ENCODE peak calls at places on chromosome 7, in six cellular contexts. X is suprapubic skin, D is GM12878, O is heart right ventricle, B is Peyer's patch, N is HFF-Myc. Z is an unnamed sample.

GRCh38 chr7:94127026-94127425 is 122.9 kb upstream of the BET1 start:
- DNase-seq in N (peak), O (no peak), D (no peak), X (no peak), B (no peak), Z (no peak)

GRCh38 chr7:148958061-148958460 is 70.2 kb downstream of the PDIA4 start:
- DNase-seq in O (no peak), N (no peak), B (no peak), D (no peak), X (no peak), Z (no peak)

GRCh38 chr7:97270280-97270679 is 152.8 kb downstream of the SDHAF3 start:
- DNase-seq in O (no peak), N (no peak), X (no peak), D (no peak), B (no peak), Z (peak)

GRCh38 chr7:95026421-95027072 is 119.2 kb downstream of the PPP1R9A start:
- DNase-seq in B (no peak), D (no peak), O (no peak), N (no peak), X (no peak), Z (no peak)

GRCh38 chr7:1936006-1936310 is 265.9 kb downstream of the ELFN1 start:
- DNase-seq in B (no peak), D (no peak), X (no peak), O (peak), N (no peak), Z (no peak)

GRCh38 chr7:2287742-2288141 is 26.5 kb downstream of the SNX8 start:
- DNase-seq in B (no peak), D (no peak), N (no peak), O (no peak), X (no peak), Z (no peak)

GRCh38 chr7:2640858-2641257 is 9.1 kb downstream of the TTYH3 start:
- DNase-seq in B (no peak), D (no peak), X (no peak), O (no peak), N (no peak), Z (no peak)

GRCh38 chr7:28161319-28161718 is 19.3 kb downstream of the JAZF1 start:
- DNase-seq in B (no peak), X (no peak), N (no peak), O (no peak), D (no peak), Z (no peak)

GRCh38 chr7:83413425-83413824 is 235.5 kb downstream of the SEMA3E start:
- DNase-seq in D (no peak), O (no peak), B (no peak), N (no peak), X (no peak), Z (no peak)

GRCh38 chr7:77783111-77783510 is 15.1 kb downstream of the TMEM60 start:
- DNase-seq in B (no peak), D (no peak), X (no peak), O (no peak), N (no peak), Z (no peak)

GRCh38 chr7:70679666-70680065 is 452.3 kb upstream of the GALNT17 start:
- DNase-seq in O (no peak), B (no peak), D (peak), N (no peak), X (no peak), Z (no peak)

DNA sequence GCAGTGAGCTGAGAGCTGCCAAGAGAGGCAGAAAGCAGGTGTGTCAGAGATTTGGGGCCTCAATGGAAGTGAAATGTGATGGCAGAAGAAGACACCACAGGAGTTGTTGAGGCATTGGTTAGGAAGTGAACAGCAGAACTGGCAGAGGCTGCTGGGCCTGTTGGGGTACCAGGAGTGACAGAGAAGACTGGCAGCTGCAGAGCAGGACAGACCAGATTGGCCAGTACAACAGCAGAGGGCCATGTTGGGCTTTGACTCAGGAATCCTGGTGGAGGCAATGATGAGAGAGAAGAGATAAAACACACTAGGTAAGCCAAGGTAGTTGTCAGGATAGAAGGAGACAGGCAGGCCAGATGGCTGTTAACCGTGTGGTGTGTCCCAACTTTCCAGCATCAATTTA is 19.9 kb upstream of the HERPUD2 start:
- DNase-seq in B (no peak), O (no peak), D (no peak), N (no peak), X (no peak), Z (no peak)
- TF ChIP-seq CTCF in B (no peak), O (no peak), D (peak), N (no peak), X (no peak), Z (peak)

DNA sequence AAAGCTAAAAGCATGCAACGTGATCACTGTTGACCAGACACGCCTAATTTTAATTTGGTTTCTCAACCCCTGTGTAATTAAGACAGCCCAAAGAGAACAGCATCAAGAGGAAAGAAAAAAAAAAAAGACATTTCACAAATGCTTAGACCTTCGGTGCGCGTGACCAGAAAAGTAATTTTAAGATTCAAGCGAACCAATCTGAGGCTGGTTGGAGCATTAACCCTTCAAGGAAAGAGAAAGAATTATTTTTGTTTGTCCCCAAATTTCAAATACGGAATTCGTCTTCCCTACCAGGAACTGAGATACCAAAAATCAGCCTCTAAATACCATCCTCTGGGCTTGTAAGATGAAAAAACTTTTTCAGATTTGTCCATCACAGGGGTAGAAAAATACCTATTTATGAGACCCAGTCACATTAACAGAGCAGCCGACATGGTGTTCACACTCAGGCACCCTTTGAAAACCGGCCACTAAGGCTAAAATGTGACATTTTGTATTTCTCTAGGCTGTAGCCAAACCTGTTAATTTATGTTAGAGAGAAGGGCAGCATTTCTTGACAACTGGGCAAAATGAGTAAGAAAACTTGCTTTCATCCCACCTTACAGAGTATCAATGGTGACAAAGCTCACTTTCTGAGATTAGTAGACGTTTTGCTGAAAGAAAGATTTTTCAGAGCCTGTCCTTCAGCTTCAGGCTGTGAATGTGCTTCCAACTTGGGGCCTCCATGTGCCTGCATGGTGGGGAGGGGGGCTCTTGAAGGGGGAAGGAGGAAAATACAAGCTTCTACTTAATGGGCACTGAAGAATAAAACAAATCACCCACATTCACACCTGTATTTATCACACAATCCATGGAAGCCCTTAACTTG is 179.9 kb upstream of the KLF14 start:
- DNase-seq in B (no peak), X (no peak), D (no peak), N (no peak), O (no peak), Z (no peak)
- H3K4me3 ChIP-seq in B (peak), X (peak), D (peak), N (peak), O (peak), Z (peak)

GRCh38 chr7:54877683-54878082 is 118.7 kb upstream of the SEC61G start:
- DNase-seq in D (no peak), B (no peak), O (no peak), X (no peak), N (no peak), Z (no peak)
- TF ChIP-seq CTCF in D (no peak), B (peak), O (no peak), X (no peak), N (no peak), Z (no peak)

GRCh38 chr7:36863901-36864701 is 139.8 kb upstream of the AOAH start:
- DNase-seq in B (peak), X (no peak), O (no peak), N (no peak), D (no peak), Z (no peak)

GRCh38 chr7:36860679-36861078 is 136.4 kb upstream of the AOAH start:
- DNase-seq in D (no peak), O (no peak), X (no peak), B (no peak), N (no peak), Z (no peak)

GRCh38 chr7:36865019-36865418 is 140.7 kb upstream of the AOAH start:
- DNase-seq in O (no peak), X (no peak), N (no peak), B (no peak), D (no peak), Z (no peak)

DNA sequence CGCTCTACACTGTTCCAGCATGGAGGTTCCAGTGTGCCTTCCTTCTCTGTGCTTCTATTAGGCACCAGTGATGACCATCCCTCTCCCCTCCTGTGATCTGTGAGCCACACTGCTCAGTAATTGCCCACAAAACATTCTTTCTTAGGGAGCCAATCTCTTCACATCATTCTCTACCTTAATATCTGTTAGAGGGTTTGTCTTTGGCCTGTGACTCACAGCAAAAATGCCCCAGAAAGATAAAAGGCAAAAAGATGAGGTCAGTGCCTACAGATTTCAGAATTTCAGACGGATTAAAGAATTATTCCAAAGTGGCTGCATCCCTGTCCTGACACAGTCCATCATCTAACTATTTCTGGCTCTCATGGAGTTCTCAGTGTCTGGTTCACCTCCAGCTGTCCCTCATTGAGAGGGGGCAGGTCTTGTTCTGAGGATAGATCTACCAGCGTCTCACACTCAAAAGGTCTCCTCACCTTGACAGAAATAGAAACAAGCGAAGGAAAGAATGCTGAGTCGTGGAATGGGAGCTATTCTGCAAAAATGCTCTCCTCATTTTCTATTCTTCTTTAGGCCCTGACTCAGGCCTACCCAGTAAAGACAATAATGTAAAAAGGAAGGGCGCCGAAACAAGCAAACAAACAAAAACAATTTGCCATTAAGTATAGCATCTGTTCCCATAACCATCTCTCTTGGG is 138.5 kb upstream of the AOAH start:
- DNase-seq in O (no peak), D (no peak), B (no peak), N (no peak), X (no peak), Z (no peak)
- H3K4me3 ChIP-seq in O (no peak), D (no peak), B (no peak), N (no peak), X (no peak), Z (no peak)

DNA sequence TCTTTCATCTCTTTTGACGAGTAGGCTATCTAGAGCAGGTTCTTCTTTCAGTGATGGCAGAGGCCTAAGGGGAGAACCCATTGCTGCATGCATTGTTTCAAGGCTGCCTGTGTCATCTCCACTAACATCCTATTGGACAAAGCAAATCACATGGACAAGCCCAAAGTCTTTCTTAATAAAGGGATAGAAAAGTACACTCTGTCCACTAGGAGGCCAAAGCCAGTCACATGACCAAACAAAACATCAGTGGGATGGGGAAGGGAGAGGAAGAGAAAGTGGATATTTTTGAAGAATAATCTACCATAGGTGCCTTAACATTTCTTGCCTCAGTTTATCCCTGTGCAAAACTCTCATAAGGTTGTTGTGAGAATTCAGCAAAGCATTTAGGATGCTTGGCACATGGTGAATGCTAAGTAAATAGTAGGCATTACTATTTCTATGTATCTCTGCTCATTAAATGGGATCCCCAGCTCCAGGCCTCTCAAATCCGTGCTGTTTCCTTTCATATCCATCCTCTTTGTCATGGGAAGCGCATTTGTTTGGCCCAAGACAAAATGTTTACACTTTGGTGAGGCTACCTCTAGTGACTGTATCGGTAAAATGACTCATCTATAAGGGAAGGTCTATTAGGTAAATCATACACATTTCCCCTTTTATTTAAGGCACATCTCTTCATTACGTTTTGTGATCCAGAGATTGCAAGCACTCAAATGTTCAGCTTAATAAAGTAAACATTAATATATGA is 16.7 kb upstream of the CADPS2 start:
- DNase-seq in X (no peak), B (no peak), D (no peak), N (no peak), O (no peak), Z (no peak)
- TF ChIP-seq CTCF in X (no peak), B (no peak), D (no peak), N (no peak), O (no peak), Z (peak)

GRCh38 chr7:86964973-86965726 is 94.3 kb downstream of the ELAPOR2 start:
- DNase-seq in O (no peak), N (no peak), D (no peak), X (no peak), B (no peak), Z (no peak)

GRCh38 chr7:86963599-86964230 is 95.7 kb downstream of the ELAPOR2 start:
- DNase-seq in N (no peak), O (no peak), D (no peak), X (no peak), B (no peak), Z (peak)

GRCh38 chr7:86961686-86962085 is 97.8 kb downstream of the ELAPOR2 start:
- DNase-seq in O (no peak), X (no peak), B (no peak), D (no peak), N (no peak), Z (no peak)

GRCh38 chr7:86965727-86966120 is 93.7 kb downstream of the ELAPOR2 start:
- DNase-seq in D (no peak), O (no peak), N (no peak), B (no peak), X (no peak), Z (no peak)

GRCh38 chr7:86962623-86963022 is 96.8 kb downstream of the ELAPOR2 start:
- DNase-seq in O (no peak), N (no peak), B (no peak), X (no peak), D (no peak), Z (no peak)
- H3K4me3 ChIP-seq in O (no peak), N (no peak), B (no peak), X (no peak), D (no peak), Z (no peak)

GRCh38 chr7:112665709-112666108 is 124.5 kb downstream of the TMEM168 start:
- DNase-seq in X (no peak), D (no peak), O (no peak), B (peak), N (no peak), Z (no peak)
- TF ChIP-seq CTCF in X (no peak), D (peak), O (peak), B (peak), N (peak), Z (peak)

GRCh38 chr7:99929730-99930053 is 272 bp upstream of the GJC3 start:
- DNase-seq in X (no peak), B (no peak), N (no peak), O (no peak), D (no peak), Z (no peak)
- H3K4me3 ChIP-seq in X (peak), B (no peak), N (peak), O (no peak), D (no peak), Z (no peak)

DNA sequence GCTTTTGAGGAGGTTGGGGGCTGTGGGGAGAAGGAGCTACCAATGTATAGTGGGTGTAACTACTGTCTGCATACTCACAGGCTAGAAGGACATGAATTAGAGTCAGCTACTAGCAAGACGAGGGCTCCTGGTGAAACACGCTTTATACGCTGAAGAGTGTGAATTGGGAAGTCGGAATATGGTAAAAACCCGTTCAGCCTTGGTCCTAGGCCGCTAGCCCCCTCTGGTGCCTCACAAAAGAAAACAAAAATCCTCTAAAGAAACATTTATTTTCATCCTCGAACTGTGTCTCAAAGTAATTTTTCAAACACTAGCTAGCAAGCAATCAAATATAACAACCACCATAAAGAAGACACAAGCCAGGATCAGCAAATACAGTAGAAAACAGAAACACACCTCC is 338.1 kb upstream of the SEMA3C start:
- DNase-seq in N (no peak), X (no peak), B (no peak), O (peak), D (no peak), Z (no peak)
- TF ChIP-seq CTCF in N (peak), X (no peak), B (no peak), O (peak), D (peak), Z (no peak)